ENCODE peak calls at places on chromosomes 11 and 22, in six cellular contexts. N is AG08395, M is kidney glomerular epithelial cell, J is WTC11, X is breast epithelium, Y is H4. T is an unnamed sample.

GRCh38 chr22:39624501-39624821 is 53.9 kb downstream of the CACNA1I start:
- DNase-seq in X (no peak), M (no peak), N (no peak), J (no peak), Y (no peak), T (no peak)

GRCh38 chr11:43282607-43283440 is 29.0 kb upstream of the API5 start:
- DNase-seq in N (peak), X (no peak), Y (peak), M (peak), J (peak), T (peak)

GRCh38 chr11:114447892-114448291 is 8.6 kb downstream of the REXO2 start:
- DNase-seq in M (no peak), N (peak), X (no peak), Y (peak), J (no peak), T (no peak)

GRCh38 chr22:31344369-31345330 is 1.5 kb downstream of the PATZ1 start:
- DNase-seq in J (peak), N (no peak), Y (no peak), M (no peak), X (peak), T (no peak)

GRCh38 chr11:102950622-102951081 is 4.9 kb downstream of the MMP13 start:
- DNase-seq in J (no peak), N (peak), Y (no peak), M (no peak), X (no peak), T (no peak)

GRCh38 chr22:26050079-26050478 is 119.2 kb upstream of the SEZ6L start:
- DNase-seq in M (no peak), N (no peak), Y (no peak), X (no peak), J (no peak), T (no peak)

GRCh38 chr11:12215192-12215591 is 104.8 kb downstream of the MICAL2 start:
- DNase-seq in X (no peak), M (no peak), J (no peak), N (no peak), Y (no peak), T (no peak)

GRCh38 chr22:33337524-33337923 is 279.3 kb upstream of the SYN3 start:
- DNase-seq in M (no peak), J (no peak), Y (no peak), N (no peak), X (peak), T (no peak)

GRCh38 chr11:67079065-67079464 is 22.4 kb downstream of the RHOD start:
- DNase-seq in M (no peak), N (no peak), J (no peak), Y (no peak), X (no peak), T (no peak)

GRCh38 chr22:18987765-18988164 is 51.7 kb upstream of the PRODH start:
- DNase-seq in Y (no peak), M (peak), X (no peak), J (peak), N (peak), T (no peak)

GRCh38 chr22:26436903-26437515 is 7.9 kb downstream of the ASPHD2 start:
- DNase-seq in N (no peak), J (no peak), M (no peak), Y (no peak), X (no peak), T (no peak)

GRCh38 chr11:33376331-33377099 is 119.3 kb downstream of the HIPK3 start:
- DNase-seq in J (peak), Y (no peak), X (no peak), M (no peak), N (peak), T (no peak)

GRCh38 chr11:133718238-133718637 is 127.1 kb downstream of the SPATA19 start:
- DNase-seq in X (no peak), J (no peak), N (no peak), M (no peak), Y (no peak), T (no peak)

GRCh38 chr11:20154381-20154780 is 5.9 kb downstream of the DBX1 start:
- DNase-seq in J (no peak), N (peak), Y (no peak), X (no peak), M (no peak), T (no peak)

GRCh38 chr11:31824791-31825452 is 13.8 kb upstream of the PAX6 start:
- DNase-seq in J (no peak), M (no peak), X (no peak), N (no peak), Y (no peak), T (no peak)

GRCh38 chr22:25572708-25573161 is 8.3 kb downstream of the GRK3 start:
- DNase-seq in N (no peak), X (no peak), J (no peak), M (no peak), Y (no peak), T (no peak)

GRCh38 chr11:65537620-65538231 is 12.8 kb downstream of the SCYL1 start:
- DNase-seq in X (no peak), M (no peak), N (no peak), J (no peak), Y (no peak), T (no peak)

GRCh38 chr11:27120211-27120610 is 79.6 kb downstream of the BBOX1 start:
- DNase-seq in N (peak), M (no peak), Y (no peak), J (no peak), X (no peak), T (no peak)